ENCODE peak calls at places on chromosomes 7 and 10, in five cellular contexts. M is Panc1, G is heart left ventricle, Q is A549, R is H9. W is an unnamed sample. For H3K4me1, the result is how much of the 10 kb centered on the place peaks cover.

GRCh38 chr10:14578060-14578952 is 196.4 kb downstream of the FAM107B start:
- DNase-seq in M (no peak), G (peak), Q (peak), R (peak), W (peak)

GRCh38 chr7:73842248-73842895 is at the start of gene METTL27:
- DNase-seq in M (no peak), G (peak), Q (peak), R (peak), W (peak)

GRCh38 chr7:19118896-19119301 is 1.5 kb upstream of the TWIST1 start:
- DNase-seq in M (no peak), G (no peak), Q (no peak), R (peak), W (peak)

GRCh38 chr7:55296070-55296469 is 69.1 kb upstream of the LANCL2 start:
- DNase-seq in M (no peak), G (no peak), Q (no peak), R (no peak), W (no peak)

GRCh38 chr7:142364551-142364950 is 106.7 kb upstream of the PRSS58 start:
- DNase-seq in M (no peak), G (no peak), Q (no peak), R (no peak), W (no peak)

GRCh38 chr10:11673346-11674330 is 62.2 kb upstream of the USP6NL start:
- DNase-seq in M (no peak), G (no peak), Q (no peak), R (no peak), W (no peak)

GRCh38 chr7:148260605-148261004 is 330.0 kb upstream of the C7orf33 start:
- DNase-seq in M (no peak), G (no peak), Q (no peak), R (no peak), W (no peak)

GRCh38 chr7:49703876-49704275 is 69.6 kb upstream of the VWC2 start:
- DNase-seq in M (no peak), G (no peak), Q (no peak), R (no peak), W (no peak)

GRCh38 chr10:10477859-10478258 is 539.8 kb upstream of the CELF2 start:
- DNase-seq in M (no peak), G (no peak), Q (no peak), R (no peak), W (no peak)

GRCh38 chr10:108104697-108105096 is 940.2 kb upstream of the SORCS1 start:
- DNase-seq in M (no peak), G (no peak), Q (no peak), R (no peak), W (no peak)

GRCh38 chr10:117364121-117364960 is 10.9 kb downstream of the PDZD8 start:
- DNase-seq in M (no peak), G (no peak), Q (peak), R (no peak), W (no peak)

GRCh38 chr7:6403907-6404306 is 43.8 kb downstream of the DAGLB start:
- DNase-seq in M (no peak), G (no peak), Q (no peak), R (no peak), W (no peak)

GRCh38 chr10:89351402-89352038 is 23.7 kb downstream of the IFIT3 start:
- DNase-seq in M (no peak), G (no peak), Q (no peak), R (no peak), W (no peak)

GRCh38 chr10:110040108-110040507 is 32.3 kb downstream of the ADD3 start:
- DNase-seq in M (no peak), G (no peak), Q (no peak), R (no peak), W (no peak)

GRCh38 chr7:105982388-105982787 is 19.3 kb downstream of the CDHR3 start:
- DNase-seq in M (no peak), G (no peak), Q (no peak), R (peak), W (no peak)

GRCh38 chr7:21355406-21355874 is 72.4 kb upstream of the SP4 start:
- DNase-seq in M (no peak), G (no peak), Q (no peak), R (no peak), W (no peak)

GRCh38 chr10:113520606-113521481 is 32.0 kb upstream of the HABP2 start:
- DNase-seq in M (peak), G (peak), Q (peak), R (peak), W (no peak)

GRCh38 chr7:46007194-46007593 is 86.1 kb upstream of the IGFBP3 start:
- DNase-seq in M (no peak), G (no peak), Q (no peak), R (no peak), W (no peak)

GRCh38 chr10:28058746-28059145 is 59.9 kb upstream of the ODAD2 start:
- DNase-seq in M (no peak), G (no peak), Q (no peak), R (no peak), W (no peak)

GRCh38 chr7:139119486-139119849 is 9.9 kb upstream of the ZC3HAV1 start:
- DNase-seq in M (no peak), G (no peak), Q (no peak), R (no peak), W (no peak)

GRCh38 chr7:81692146-81692905 is 77.5 kb downstream of the HGF start:
- DNase-seq in M (peak), G (no peak), Q (no peak), R (no peak), W (no peak)

GRCh38 chr10:93916257-93917063 is 22.7 kb downstream of the SLC35G1 start:
- DNase-seq in M (no peak), G (no peak), Q (peak), R (no peak), W (no peak)

GRCh38 chr10:7511612-7512011 is 100.8 kb upstream of the SFMBT2 start:
- DNase-seq in M (no peak), G (no peak), Q (no peak), R (no peak), W (no peak)

GRCh38 chr10:43131256-43131655 is 7.0 kb upstream of the CSGALNACT2 start:
- DNase-seq in M (no peak), G (no peak), Q (no peak), R (peak), W (no peak)

GRCh38 chr7:35723011-35723410 is 28.1 kb upstream of the HERPUD2 start:
- DNase-seq in M (no peak), G (no peak), Q (peak), R (no peak), W (no peak)

GRCh38 chr7:84697506-84697905 is 489.4 kb downstream of the SEMA3D start:
- DNase-seq in M (no peak), G (no peak), Q (peak), R (no peak), W (no peak)

GRCh38 chr7:54813398-54813797 is 54.4 kb upstream of the SEC61G start:
- DNase-seq in M (no peak), G (no peak), Q (no peak), R (no peak), W (no peak)

GRCh38 chr7:121752706-121753105 is 120.3 kb upstream of the PTPRZ1 start:
- DNase-seq in M (peak), G (no peak), Q (peak), R (peak), W (no peak)

GRCh38 chr7:140533394-140533872 is 54.1 kb upstream of the MKRN1 start:
- DNase-seq in M (no peak), G (peak), Q (no peak), R (no peak), W (no peak)

GRCh38 chr10:123496336-123496735 is 169.8 kb upstream of the GPR26 start:
- DNase-seq in M (no peak), G (no peak), Q (no peak), R (no peak), W (no peak)

GRCh38 chr10:78749898-78750297 is 318.9 kb upstream of the ZMIZ1 start:
- DNase-seq in M (no peak), G (no peak), Q (no peak), R (no peak), W (no peak)

GRCh38 chr7:121329460-121330052 is 756 bp downstream of the WNT16 start:
- DNase-seq in M (no peak), G (no peak), Q (peak), R (peak), W (no peak)

GRCh38 chr7:140141256-140141655 is 35.5 kb downstream of the KDM7A start:
- DNase-seq in M (no peak), G (no peak), Q (no peak), R (no peak), W (no peak)

GRCh38 chr7:82600601-82601000 is 157.0 kb upstream of the CACNA2D1 start:
- DNase-seq in M (no peak), G (no peak), Q (peak), R (no peak), W (no peak)

GRCh38 chr7:88020953-88021650 is 87.1 kb downstream of the ADAM22 start:
- DNase-seq in M (no peak), G (no peak), Q (no peak), R (no peak), W (no peak)

GRCh38 chr7:842436-843031 is 10.3 kb downstream of the SUN1 start:
- DNase-seq in M (no peak), G (no peak), Q (no peak), R (no peak), W (no peak)

GRCh38 chr10:102775201-102775972 is 31.6 kb downstream of the WBP1L start:
- DNase-seq in M (no peak), G (peak), Q (no peak), R (no peak), W (peak)

GRCh38 chr10:102773986-102774385 is 30.2 kb downstream of the WBP1L start:
- DNase-seq in M (no peak), G (peak), Q (no peak), R (no peak), W (no peak)

GRCh38 chr10:102775973-102776669 is 32.4 kb downstream of the WBP1L start:
- DNase-seq in M (no peak), G (peak), Q (no peak), R (peak), W (peak)

GRCh38 chr10:102770792-102771191 is 27.0 kb downstream of the WBP1L start:
- DNase-seq in M (no peak), G (no peak), Q (no peak), R (no peak), W (no peak)

DNA sequence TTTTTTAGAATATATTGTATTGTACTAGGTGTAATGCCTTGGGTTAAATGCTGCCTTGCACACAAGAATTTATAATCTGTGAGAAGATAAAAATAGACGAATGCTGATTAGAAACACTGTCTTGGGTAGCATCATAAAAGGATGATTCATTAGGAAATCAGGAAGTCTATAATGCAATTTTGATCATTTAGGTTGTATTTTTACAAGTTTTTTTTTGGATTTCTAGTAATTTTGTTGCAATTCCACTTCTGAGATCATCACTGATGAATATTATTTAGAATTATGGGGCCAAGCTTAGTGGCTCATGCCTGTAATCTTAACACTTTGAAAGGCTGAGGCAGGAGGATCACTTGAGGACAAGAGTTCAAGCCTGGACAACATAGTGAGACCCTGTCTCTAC is 29.6 kb downstream of the WBP1L start:
- DNase-seq in M (no peak), G (no peak), Q (no peak), R (no peak), W (no peak)
- H3K4me1 ChIP-seq in M (half or more), G (under half), Q (under half), R (under half), W (under half)

GRCh38 chr10:35210961-35211360 is 84.3 kb downstream of the CREM start:
- DNase-seq in M (no peak), G (no peak), Q (no peak), R (no peak), W (no peak)
- H3K27ac ChIP-seq in M (no peak), G (no peak), Q (no peak), R (no peak), W (no peak)

GRCh38 chr7:23808421-23808820 is 98.4 kb downstream of the STK31 start:
- DNase-seq in M (no peak), G (no peak), Q (no peak), R (no peak), W (no peak)

GRCh38 chr7:23810099-23810498 is 100.1 kb downstream of the STK31 start:
- DNase-seq in M (no peak), G (no peak), Q (no peak), R (no peak), W (no peak)

DNA sequence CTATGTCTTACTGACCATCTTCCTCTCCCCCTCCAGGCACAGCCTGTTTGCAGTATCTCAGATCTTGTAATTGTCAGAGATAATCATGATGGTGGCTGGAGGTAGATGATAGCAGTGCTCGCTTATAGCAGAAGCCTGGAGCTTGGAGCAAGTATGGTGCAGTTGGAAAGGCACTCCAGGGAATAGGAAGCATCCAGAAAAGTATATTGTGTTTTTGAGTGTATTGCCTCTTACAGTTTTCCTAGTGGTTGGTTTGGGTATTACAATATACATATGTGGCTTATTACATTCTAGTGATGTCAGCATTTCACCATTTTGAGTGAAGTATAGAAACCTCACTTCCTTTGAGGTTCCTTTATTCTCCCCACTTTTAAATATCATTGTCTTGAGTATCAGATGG is 101.5 kb downstream of the STK31 start:
- DNase-seq in M (no peak), G (no peak), Q (peak), R (no peak), W (no peak)
- TF ChIP-seq CTCF in M (peak), G (no peak), Q (no peak), R (peak), W (no peak)

DNA sequence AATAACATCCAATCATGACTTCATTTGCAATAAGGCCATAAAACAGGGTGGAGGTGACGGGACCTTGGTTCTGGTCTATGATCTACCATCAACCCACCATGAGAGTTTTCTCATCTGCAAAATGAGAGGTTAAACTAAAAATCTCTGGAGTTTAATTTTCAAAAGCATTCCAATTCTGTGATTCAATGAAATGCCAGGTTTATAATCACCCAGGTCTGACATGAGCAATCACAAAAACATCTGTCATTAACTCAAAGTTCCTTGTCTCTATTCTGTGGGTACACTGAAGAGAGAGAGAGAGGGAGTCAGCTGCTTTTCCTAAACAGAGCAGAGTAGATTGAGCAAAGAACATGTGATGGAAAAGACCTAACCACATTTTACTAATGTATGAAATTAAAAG is 75.4 kb downstream of the NUDCD3 start:
- DNase-seq in M (no peak), G (no peak), Q (no peak), R (no peak), W (no peak)
- H3K4me1 ChIP-seq in M (under half), G (under half), Q (under half), R (under half), W (under half)

DNA sequence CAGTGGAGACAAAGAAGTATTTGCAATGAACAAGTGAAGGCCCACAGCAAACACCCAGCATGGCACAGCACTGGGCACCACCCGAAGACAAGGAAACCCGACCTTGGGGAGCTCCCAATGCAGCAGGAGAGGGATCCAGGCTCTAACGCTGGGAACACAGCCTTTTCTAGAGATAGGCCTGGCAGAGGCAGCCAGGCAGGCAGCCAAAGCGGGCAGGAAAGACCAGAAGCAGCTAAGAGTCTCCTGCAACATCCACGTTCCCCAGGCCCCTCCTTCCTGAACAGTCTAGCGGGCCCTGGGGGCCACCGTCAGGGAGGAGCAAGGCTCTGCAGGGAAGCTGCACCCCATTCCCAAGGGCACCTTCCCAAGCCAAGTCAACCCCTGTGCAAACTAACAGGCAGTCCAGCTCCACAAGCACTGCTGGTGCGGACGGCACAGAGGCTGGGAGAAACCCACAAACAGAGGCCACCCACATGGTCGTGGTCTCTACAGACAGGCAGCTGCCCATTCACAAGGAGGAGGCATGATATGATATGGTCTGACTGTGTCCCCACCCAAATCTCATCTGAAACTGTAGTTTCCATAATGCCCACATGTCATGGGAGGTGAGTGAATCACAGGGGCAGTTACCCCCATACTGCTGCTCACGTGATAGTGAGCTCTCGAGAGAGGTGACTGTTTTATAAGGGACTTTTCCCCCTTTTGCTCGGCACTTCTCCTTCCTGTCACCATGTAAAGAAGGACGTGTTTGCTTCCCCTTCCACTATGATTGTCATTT is 115.7 kb downstream of the MAD1L1 start:
- DNase-seq in M (no peak), G (peak), Q (no peak), R (no peak), W (no peak)
- H3K27ac ChIP-seq in M (no peak), G (peak), Q (no peak), R (no peak), W (no peak)

GRCh38 chr7:149790146-149790548 is 16.8 kb upstream of the ZNF467 start:
- DNase-seq in M (no peak), G (peak), Q (peak), R (peak), W (no peak)
- TF ChIP-seq CTCF in M (no peak), G (peak), Q (peak), R (peak), W (peak)

GRCh38 chr10:77628906-77629730 is 8.5 kb downstream of the KCNMA1 start:
- DNase-seq in M (peak), G (no peak), Q (peak), R (no peak), W (no peak)

GRCh38 chr10:77622822-77623410 is 14.7 kb downstream of the KCNMA1 start:
- DNase-seq in M (no peak), G (no peak), Q (no peak), R (no peak), W (no peak)

GRCh38 chr10:77629775-77630565 is 7.6 kb downstream of the KCNMA1 start:
- DNase-seq in M (no peak), G (no peak), Q (no peak), R (no peak), W (no peak)

GRCh38 chr10:77626266-77626935 is 11.2 kb downstream of the KCNMA1 start:
- DNase-seq in M (no peak), G (no peak), Q (no peak), R (no peak), W (no peak)

GRCh38 chr10:77625379-77625778 is 12.2 kb downstream of the KCNMA1 start:
- DNase-seq in M (no peak), G (no peak), Q (no peak), R (no peak), W (no peak)
- H3K4me1 ChIP-seq in M (half or more), G (under half), Q (under half), R (under half), W (under half)